ENCODE peak calls at places on chromosomes 13 and 19, in ten cellular contexts. M is stomach, V is upper lobe of left lung, S is A549, U is HepG2, B is tibial nerve, C is suprapubic skin, F is sigmoid colon, Y is K562, D is SK-N-SH. W is an unnamed sample.

GRCh38 chr13:44951184-44951583 is 38.1 kb downstream of the NUFIP1 start:
- DNase-seq in F (no peak), C (no peak), V (no peak), M (no peak), U (no peak), Y (no peak), B (no peak), S (no peak), D (no peak), W (no peak)

GRCh38 chr19:11639602-11640471 is 42.6 kb downstream of the ZNF627 start:
- DNase-seq in B (peak; percentile 95), Y (peak; percentile 98), M (peak; percentile 98), C (peak; percentile 98), S (peak; percentile 87), D (peak; percentile 95), U (peak; percentile 93), F (peak; percentile 96), V (peak; percentile 95), W (peak; percentile 98)

GRCh38 chr13:104773775-104774174 is 1707.6 kb upstream of the SLC10A2 start:
- DNase-seq in Y (no peak), U (peak; percentile 8), M (no peak), D (peak; percentile 11), V (no peak), F (no peak), C (no peak), B (no peak), S (peak; percentile 12), W (no peak)

GRCh38 chr13:27632648-27633047 is 11.0 kb downstream of the POLR1D start:
- DNase-seq in Y (no peak), M (no peak), B (no peak), D (no peak), V (no peak), C (no peak), F (no peak), S (no peak), U (no peak), W (no peak)

GRCh38 chr13:106109391-106109791 is 426.1 kb downstream of the EFNB2 start:
- DNase-seq in B (no peak), D (no peak), C (no peak), U (no peak), M (no peak), S (no peak), F (no peak), V (no peak), Y (no peak), W (no peak)

GRCh38 chr13:29702912-29703351 is 107.4 kb upstream of the SLC7A1 start:
- DNase-seq in M (no peak), F (peak; percentile 72), Y (no peak), B (no peak), V (no peak), C (peak; percentile 66), U (no peak), D (no peak), S (peak; percentile 1), W (no peak)

GRCh38 chr13:64234255-64234654 is 2818.6 kb upstream of the PCDH20 start:
- DNase-seq in C (no peak), V (no peak), F (no peak), D (no peak), Y (no peak), B (no peak), U (no peak), M (no peak), S (no peak), W (no peak)

GRCh38 chr19:24032651-24033050 is 54.3 kb upstream of the ZNF254 start:
- DNase-seq in M (no peak), B (no peak), V (no peak), Y (no peak), F (no peak), D (no peak), S (no peak), U (no peak), C (no peak), W (no peak)

GRCh38 chr13:55439450-55439849 is 1701.3 kb upstream of the PRR20A start:
- DNase-seq in F (no peak), B (no peak), U (no peak), V (no peak), D (no peak), C (no peak), M (no peak), S (no peak), Y (no peak), W (no peak)

GRCh38 chr19:10227215-10227971 is 3.7 kb downstream of the S1PR2 start:
- DNase-seq in C (no peak), Y (peak; percentile 50), F (peak; percentile 88), B (peak; percentile 51), S (no peak), U (no peak), D (peak; percentile 74), V (peak; percentile 67), M (no peak), W (no peak)

GRCh38 chr19:38035515-38036495 is 128.8 kb downstream of the SIPA1L3 start:
- DNase-seq in M (no peak), U (peak; percentile 6), V (peak; percentile 17), F (no peak), C (no peak), Y (no peak), S (no peak), B (no peak), D (no peak), W (no peak)

GRCh38 chr13:25192489-25192888 is 20.4 kb upstream of the AMER2 start:
- DNase-seq in M (no peak), F (no peak), C (no peak), S (no peak), Y (no peak), U (no peak), V (peak; percentile 46), B (no peak), D (no peak), W (no peak)

DNA sequence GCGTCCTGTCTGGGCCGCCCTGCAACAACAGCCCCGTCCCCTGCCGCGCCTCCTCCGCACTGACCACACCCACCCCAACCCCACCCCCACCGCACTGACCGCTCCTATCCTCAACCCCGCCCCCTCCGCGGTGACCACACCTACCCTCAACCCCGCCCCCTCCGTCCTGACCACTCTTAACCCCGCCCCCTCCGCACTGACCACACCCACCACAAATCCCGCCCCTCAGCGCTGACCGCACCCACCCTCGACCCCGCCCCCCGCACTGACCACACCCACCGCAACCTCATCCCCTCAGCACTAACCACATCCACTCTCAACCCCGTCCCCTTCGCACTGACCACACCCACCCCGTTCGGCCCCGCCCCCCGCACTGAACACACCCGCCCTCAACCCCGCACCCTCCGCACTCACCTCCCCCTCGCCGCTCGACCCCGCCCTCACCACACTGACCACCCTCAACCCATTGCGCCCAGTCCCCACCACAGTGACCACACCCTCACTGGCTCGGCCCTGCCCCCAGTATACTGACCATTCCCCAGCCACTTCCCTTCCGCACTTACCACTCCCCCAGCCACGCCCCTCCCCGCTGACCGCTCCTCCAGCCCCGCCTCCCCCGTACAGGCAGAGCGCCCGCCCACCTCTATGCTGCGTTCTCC is 8.2 kb downstream of the F2RL3 start:
- DNase-seq in D (peak; percentile 100), S (peak; percentile 80), Y (peak; percentile 96), U (peak; percentile 74), V (peak; percentile 96), C (peak; percentile 96), M (peak; percentile 96), F (peak; percentile 95), B (peak; percentile 89), W (peak; percentile 95)
- H3K4me3 ChIP-seq in D (peak overlapping the region; percentile 70), S (peak overlapping the region; percentile 33), Y (peak overlapping the region; percentile 71), U (peak overlapping the region; percentile 71), V (peak overlapping the region; percentile 48), C (peak overlapping the region; percentile 70), M (peak overlapping the region; percentile 61), F (peak overlapping the region; percentile 58), B (peak overlapping the region; percentile 50), W (peak overlapping the region; percentile 49)

GRCh38 chr19:2549701-2550191 is 73.8 kb downstream of the GADD45B start:
- DNase-seq in C (peak; percentile 95), D (no peak), F (peak; percentile 96), S (no peak), U (no peak), V (peak; percentile 90), M (peak; percentile 43), B (peak; percentile 73), Y (no peak), W (peak; percentile 72)
- TF ChIP-seq EP300 in C (no peak), D (no peak), F (peak; percentile 42), S (no peak), U (no peak), V (peak; percentile 56), M (no peak), B (peak; percentile 97), Y (no peak), W (peak; percentile 49)

GRCh38 chr19:640156-640548 is 473 bp downstream of the FGF22 start:
- DNase-seq in C (no peak), B (no peak), M (no peak), V (no peak), U (no peak), D (no peak), F (no peak), Y (no peak), S (no peak), W (no peak)

GRCh38 chr19:640606-641170 is 1.0 kb downstream of the FGF22 start:
- DNase-seq in M (no peak), U (no peak), B (no peak), V (peak; percentile 82), Y (no peak), C (no peak), D (no peak), S (no peak), F (no peak), W (no peak)

GRCh38 chr19:639251-640155 is at the start of gene FGF22:
- DNase-seq in V (peak; percentile 99), D (peak; percentile 100), B (peak; percentile 93), U (peak; percentile 44), S (peak; percentile 83), M (peak; percentile 97), F (peak; percentile 96), Y (peak; percentile 99), C (peak; percentile 95), W (peak; percentile 97)

GRCh38 chr19:641702-642101 is 2.0 kb downstream of the FGF22 start:
- DNase-seq in U (no peak), C (no peak), F (no peak), B (no peak), M (no peak), V (peak; percentile 76), D (no peak), S (no peak), Y (no peak), W (no peak)

DNA sequence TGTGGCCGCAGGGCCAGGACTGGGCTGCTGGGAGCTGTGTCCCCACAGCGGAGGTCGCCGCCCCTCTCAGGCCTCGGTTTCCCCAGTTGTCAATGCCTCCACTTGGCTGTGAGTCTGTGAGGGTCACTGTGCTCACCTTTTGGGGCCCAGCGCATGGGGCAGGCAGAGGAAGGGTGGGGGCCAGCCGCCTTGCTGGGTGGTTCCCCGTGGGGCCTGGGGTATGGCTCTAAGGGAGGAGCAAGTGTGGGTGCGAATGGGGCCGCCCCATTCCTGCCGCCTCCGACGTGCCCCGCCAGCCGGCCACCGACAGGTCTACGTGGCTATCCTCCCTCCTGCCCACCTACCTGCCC is 803 bp upstream of the FGF22 start:
- DNase-seq in U (no peak), M (no peak), S (no peak), Y (no peak), D (no peak), C (no peak), B (no peak), V (no peak), F (no peak), W (no peak)
- H3K4me3 ChIP-seq in U (peak overlapping the region; percentile 56), M (peak overlapping the region; percentile 45), S (peak overlapping the region; percentile 50), Y (peak overlapping the region; percentile 47), D (peak overlapping the region; percentile 82), C (peak overlapping the region; percentile 51), B (peak overlapping the region; percentile 42), V (no peak overlapping the region), F (peak overlapping the region; percentile 48), W (peak overlapping the region; percentile 44)

DNA sequence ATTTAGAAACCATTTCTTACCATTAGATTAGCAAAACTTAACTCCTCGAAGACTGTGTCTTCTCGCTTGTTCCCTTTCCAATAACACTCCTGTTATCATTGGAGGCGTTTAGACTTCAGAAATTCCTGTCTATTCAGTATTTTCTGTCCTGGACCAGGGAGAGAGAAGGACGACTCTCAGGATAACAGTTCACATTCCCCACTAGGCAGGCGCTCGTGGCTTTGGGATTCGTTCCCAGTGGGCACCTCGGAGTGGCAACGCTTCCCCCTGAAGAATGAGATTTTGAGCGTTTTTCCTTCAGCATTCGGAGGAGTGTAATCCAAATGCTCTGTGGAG is 429 bp upstream of the ZNF225 start:
- DNase-seq in D (no peak), S (no peak), M (no peak), F (no peak), V (no peak), C (no peak), Y (no peak), B (no peak), U (no peak), W (no peak)
- TF ChIP-seq EP300 in D (no peak), S (no peak), M (no peak), F (no peak), V (no peak), C (no peak), Y (no peak), B (no peak), U (no peak), W (no peak)